ENCODE peak calls at places on chromosomes 2 and 18, in four cellular contexts. O is prostate gland, G is IMR-90, E is heart left ventricle. R is an unnamed sample.

GRCh38 chr2:26008851-26009566 is 24.9 kb upstream of the RAB10 start:
- DNase-seq in O (peak; percentile 89), G (peak; percentile 79), E (peak; percentile 69), R (peak; percentile 79)

GRCh38 chr2:37652199-37652640 is 19.2 kb downstream of the CDC42EP3 start:
- DNase-seq in O (no peak), G (peak; percentile 97), E (no peak), R (no peak)

GRCh38 chr2:56025469-56026193 is 102.0 kb upstream of the EFEMP1 start:
- DNase-seq in O (no peak), G (no peak), E (no peak), R (no peak)

GRCh38 chr2:123715467-123715982 is 309.6 kb upstream of the CNTNAP5 start:
- DNase-seq in O (no peak), G (no peak), E (no peak), R (no peak)

GRCh38 chr2:45330617-45331016 is 280.4 kb downstream of the SRBD1 start:
- DNase-seq in O (no peak), G (peak; percentile 37), E (no peak), R (no peak)

GRCh38 chr2:165239826-165240618 is 808 bp downstream of the SCN2A start:
- DNase-seq in O (no peak), G (no peak), E (no peak), R (no peak)

GRCh38 chr2:12498703-12499102 is 218.0 kb upstream of the TRIB2 start:
- DNase-seq in O (no peak), G (peak; percentile 74), E (no peak), R (no peak)

GRCh38 chr2:182015334-182016109 is 29.9 kb downstream of the PPP1R1C start:
- DNase-seq in O (no peak), G (peak; percentile 25), E (no peak), R (no peak)

GRCh38 chr2:159042115-159042850 is 73.8 kb downstream of the TANC1 start:
- DNase-seq in O (peak; percentile 84), G (no peak), E (no peak), R (no peak)

GRCh38 chr18:33440384-33441043 is at the start of gene CCDC178:
- DNase-seq in O (peak; percentile 6), G (peak; percentile 4), E (peak; percentile 17), R (peak; percentile 49)

GRCh38 chr2:133143649-133144048 is 424.6 kb downstream of the NCKAP5 start:
- DNase-seq in O (no peak), G (no peak), E (no peak), R (no peak)

GRCh38 chr2:75495862-75496261 is 64.9 kb downstream of the EVA1A start:
- DNase-seq in O (no peak), G (no peak), E (no peak), R (no peak)

GRCh38 chr2:236505648-236506047 is 64.0 kb upstream of the ACKR3 start:
- DNase-seq in O (no peak), G (no peak), E (no peak), R (no peak)

GRCh38 chr2:222424729-222425671 is 657 bp downstream of the SGPP2 start:
- DNase-seq in O (no peak), G (no peak), E (no peak), R (peak; percentile 51)

GRCh38 chr2:85771486-85771885 is 17.7 kb downstream of the ATOH8 start:
- DNase-seq in O (no peak), G (no peak), E (no peak), R (no peak)

DNA sequence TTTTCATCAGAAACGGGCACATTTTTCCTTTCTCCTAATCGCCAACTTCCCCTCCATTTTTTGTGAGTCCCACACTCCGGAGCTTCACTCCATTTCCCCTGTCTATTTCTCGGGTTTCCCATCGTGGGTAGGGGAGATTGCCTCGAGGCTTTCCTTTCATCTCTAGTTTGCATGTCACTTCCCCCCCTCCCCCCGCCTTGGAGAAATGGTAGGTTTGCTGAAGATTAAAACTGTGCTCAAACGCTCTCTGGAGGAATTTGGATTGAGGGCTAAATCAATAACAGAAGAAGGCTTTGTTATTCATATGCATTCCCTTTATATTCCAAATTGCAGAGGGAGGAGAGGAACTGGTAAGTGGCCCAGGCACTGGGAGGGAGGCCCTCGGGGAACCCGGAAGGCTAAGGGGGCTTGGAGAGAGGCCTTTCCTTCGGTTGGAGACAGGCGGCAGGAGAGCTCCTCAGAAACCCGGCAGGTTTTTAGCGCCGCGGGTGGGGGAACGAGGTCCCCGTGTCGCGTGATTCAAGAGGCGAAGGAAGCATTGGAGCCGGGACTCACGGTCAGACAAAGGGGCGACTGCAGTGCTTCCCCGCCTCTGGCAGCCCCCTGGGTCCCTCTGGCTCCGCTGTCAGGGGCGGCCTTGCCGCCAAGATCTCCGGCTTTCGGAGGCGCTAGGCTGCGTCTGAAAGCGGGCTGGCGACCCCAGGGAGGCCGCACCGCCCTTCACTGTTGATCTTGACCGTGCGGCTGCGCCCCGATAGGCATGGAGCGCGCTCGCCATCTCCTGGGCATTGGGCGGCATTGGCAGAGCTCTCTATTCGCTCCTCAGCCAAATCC is 2.4 kb upstream of the HOXD12 start:
- DNase-seq in O (peak; percentile 82), G (peak; percentile 48), E (peak; percentile 49), R (peak; percentile 44)
- TF ChIP-seq POLR2A in O (peak; percentile 54), G (no peak), E (no peak), R (no peak)

GRCh38 chr2:54053830-54054229 is 61.6 kb upstream of the ACYP2 start:
- DNase-seq in O (no peak), G (no peak), E (no peak), R (no peak)
- TF ChIP-seq POLR2A in O (no peak), G (no peak), E (no peak), R (no peak)

DNA sequence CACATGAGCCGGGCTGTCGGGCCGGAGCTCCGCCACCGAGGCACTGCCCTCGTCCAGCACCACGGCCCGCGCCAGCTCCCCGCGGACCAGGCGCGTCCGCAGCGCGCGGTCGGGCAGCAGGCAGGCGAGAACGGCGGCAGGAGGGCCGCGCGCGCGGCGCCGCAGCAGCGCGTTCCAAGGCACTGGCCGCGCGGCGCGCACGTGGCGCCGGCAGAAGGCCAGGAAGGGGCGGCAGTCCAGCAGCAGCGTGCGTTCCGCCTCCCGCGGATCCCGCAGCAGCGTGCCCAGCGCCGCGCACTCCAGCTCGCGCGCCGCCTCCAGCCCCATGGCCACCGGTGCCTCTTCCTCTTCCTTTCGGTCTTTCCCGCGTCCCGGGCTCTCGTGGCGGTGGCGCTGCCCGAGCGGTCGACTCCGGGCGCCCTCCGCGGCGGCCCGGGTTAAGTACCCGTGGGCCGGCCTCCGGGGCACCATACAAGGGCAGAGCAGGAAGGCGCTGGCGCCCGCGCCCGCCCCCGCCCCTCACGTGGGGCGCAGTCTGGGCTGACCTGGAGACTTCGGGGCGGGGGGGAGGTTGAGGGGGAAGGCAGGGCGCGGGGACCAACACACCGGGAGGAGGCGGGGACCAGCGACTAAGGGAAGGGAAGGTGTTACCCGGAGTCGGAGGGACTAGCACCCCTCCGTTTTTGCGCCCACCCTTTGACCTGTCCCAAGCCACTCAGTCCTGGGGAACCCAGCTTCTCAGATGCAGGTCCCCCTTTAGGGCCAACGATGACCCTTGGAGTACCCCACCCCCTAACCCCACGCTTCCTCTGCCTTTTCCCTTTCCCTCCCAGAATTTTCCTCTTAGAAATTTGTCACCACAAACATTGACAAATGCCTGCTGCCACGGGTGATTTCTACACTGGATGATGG is at the start of gene DUSP2:
- DNase-seq in O (peak; percentile 61), G (peak; percentile 59), E (peak; percentile 81), R (peak; percentile 79)
- TF ChIP-seq POLR2A in O (peak; percentile 71), G (peak; percentile 95), E (no peak), R (peak; percentile 78)

GRCh38 chr2:113181491-113182051 is 7.8 kb downstream of the PSD4 start:
- DNase-seq in O (no peak), G (no peak), E (no peak), R (no peak)
- TF ChIP-seq POLR2A in O (no peak), G (no peak), E (no peak), R (no peak)

GRCh38 chr2:171687287-171688128 is at the start of gene DYNC1I2:
- DNase-seq in O (peak; percentile 93), G (peak; percentile 97), E (peak; percentile 91), R (peak; percentile 91)
- TF ChIP-seq POLR2A in O (no peak), G (peak; percentile 89), E (no peak), R (peak; percentile 37)